ENCODE peak calls at places on chromosomes 11 and 22, in ten cellular contexts. C is mammary epithelial cell; H is fibroblast of pulmonary artery; A is CD4-positive, alpha-beta T cell; K is PC-9; X is CD8-positive, alpha-beta T cell; L is astrocyte of the spinal cord; S is A549; I is astrocyte of the cerebellum; J is H9. O is an unnamed sample.

GRCh38 chr11:3664032-3664630 is 7.1 kb downstream of the CHRNA10 start:
- DNase-seq in C (no peak), H (no peak), A (no peak), K (no peak), X (no peak), L (no peak), S (no peak), I (no peak), J (no peak), O (no peak)

GRCh38 chr11:96267490-96268010 is 75.4 kb downstream of the MAML2 start:
- DNase-seq in C (no peak), H (peak; percentile 40), A (no peak), K (peak; percentile 44), X (no peak), L (no peak), S (no peak), I (no peak), J (no peak), O (no peak)

GRCh38 chr22:22111983-22112382 is 129.4 kb upstream of the TOP3B start:
- DNase-seq in C (no peak), H (no peak), A (no peak), K (no peak), X (no peak), L (no peak), S (no peak), I (no peak), J (no peak), O (no peak)

GRCh38 chr11:63563201-63564055 is at the start of gene PLAAT2:
- DNase-seq in C (no peak), H (no peak), A (no peak), K (no peak), X (peak; percentile 35), L (no peak), S (no peak), I (no peak), J (no peak), O (no peak)

GRCh38 chr11:12480401-12480800 is 103.0 kb downstream of the PARVA start:
- DNase-seq in C (no peak), H (no peak), A (no peak), K (no peak), X (no peak), L (no peak), S (no peak), I (no peak), J (no peak), O (no peak)

GRCh38 chr11:122486793-122487495 is 168.6 kb upstream of the UBASH3B start:
- DNase-seq in C (peak; percentile 50), H (peak; percentile 6), A (no peak), K (no peak), X (no peak), L (peak; percentile 5), S (no peak), I (no peak), J (peak; percentile 70), O (peak; percentile 2)

GRCh38 chr22:41966607-41967240 is 2.5 kb upstream of the SEPTIN3 start:
- DNase-seq in C (peak; percentile 87), H (peak; percentile 86), A (no peak), K (peak; percentile 80), X (no peak), L (peak; percentile 85), S (peak; percentile 15), I (peak; percentile 62), J (peak; percentile 81), O (peak; percentile 83)

GRCh38 chr22:21866821-21867527 is 471 bp downstream of the MAPK1 start:
- DNase-seq in C (no peak), H (no peak), A (no peak), K (no peak), X (peak; percentile 50), L (no peak), S (no peak), I (no peak), J (no peak), O (peak; percentile 16)

GRCh38 chr11:67689178-67689577 is 14.8 kb upstream of the ALDH3B2 start:
- DNase-seq in C (no peak), H (no peak), A (no peak), K (no peak), X (no peak), L (no peak), S (no peak), I (no peak), J (no peak), O (no peak)

GRCh38 chr11:67694875-67695555 is 20.6 kb upstream of the ALDH3B2 start:
- DNase-seq in C (no peak), H (no peak), A (no peak), K (no peak), X (no peak), L (no peak), S (no peak), I (no peak), J (no peak), O (no peak)

GRCh38 chr11:67695606-67696005 is 21.2 kb upstream of the ALDH3B2 start:
- DNase-seq in C (no peak), H (no peak), A (no peak), K (no peak), X (no peak), L (no peak), S (no peak), I (no peak), J (no peak), O (no peak)

GRCh38 chr11:67687986-67688385 is 13.6 kb upstream of the ALDH3B2 start:
- DNase-seq in C (no peak), H (no peak), A (no peak), K (no peak), X (no peak), L (no peak), S (no peak), I (no peak), J (no peak), O (no peak)

GRCh38 chr11:67691149-67691548 is 16.7 kb upstream of the ALDH3B2 start:
- DNase-seq in C (no peak), H (no peak), A (no peak), K (peak; percentile 45), X (no peak), L (no peak), S (no peak), I (no peak), J (no peak), O (no peak)
- TF ChIP-seq CTCF in C (peak; percentile 54), H (peak; percentile 39), A (peak; percentile 27), K (peak; percentile 58), X (no peak), L (peak; percentile 27), S (peak; percentile 44), I (peak; percentile 25), J (no peak), O (peak; percentile 45)

DNA sequence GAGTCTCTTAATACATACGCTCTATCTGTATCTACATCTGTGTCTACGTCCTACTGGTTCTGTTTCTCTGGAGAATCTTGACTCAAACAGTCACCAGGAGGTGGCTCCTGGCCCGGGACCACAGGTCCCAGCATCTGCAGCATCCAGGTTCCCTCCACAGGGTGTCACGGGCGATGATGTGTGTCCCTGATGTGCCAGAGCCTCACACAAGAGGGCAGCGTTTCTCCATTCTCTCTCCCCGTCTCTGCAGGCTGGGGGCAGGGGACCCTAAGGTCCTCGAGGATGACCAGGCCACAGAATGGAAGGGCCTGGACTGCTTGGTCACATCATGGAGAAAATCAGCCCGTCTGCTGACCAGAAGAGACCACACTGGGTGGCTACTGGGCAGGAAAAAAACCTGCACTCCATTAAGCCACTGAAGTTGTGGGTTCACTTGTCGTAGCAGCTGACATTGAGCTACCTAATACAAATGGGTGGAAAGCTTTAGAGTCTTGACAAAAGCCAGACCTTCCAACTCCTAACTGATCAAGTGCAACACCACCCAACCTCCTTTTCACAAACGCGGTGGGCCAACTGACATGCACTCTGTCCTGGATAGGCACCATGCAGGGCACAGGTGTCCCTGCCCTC is 392.5 kb downstream of the CTTN start:
- DNase-seq in C (no peak), H (no peak), A (no peak), K (no peak), X (no peak), L (no peak), S (no peak), I (no peak), J (peak; percentile 50), O (no peak)
- TF ChIP-seq CTCF in C (no peak), H (no peak), A (no peak), K (peak; percentile 30), X (no peak), L (peak; percentile 21), S (no peak), I (no peak), J (peak; percentile 64), O (peak; percentile 37)

DNA sequence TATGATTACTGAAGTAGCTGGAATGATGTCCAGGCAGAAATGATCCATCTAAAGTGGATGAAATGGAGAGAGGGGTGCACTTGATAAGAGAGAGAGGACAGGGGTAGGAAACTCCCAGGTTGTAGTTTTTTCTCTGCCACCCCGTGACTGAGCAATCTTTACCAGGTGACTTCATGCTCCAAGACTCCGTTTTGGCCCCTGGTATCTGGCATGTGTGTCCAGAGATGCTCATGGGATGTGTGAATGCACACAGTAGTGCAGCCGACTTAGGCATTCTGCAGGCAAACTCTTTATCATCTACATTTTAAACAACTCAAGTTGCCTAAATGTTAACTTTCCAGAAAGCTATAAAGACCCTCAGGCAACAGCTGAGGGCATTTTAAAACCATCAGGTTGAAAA is 189.3 kb upstream of the SEZ6L start:
- DNase-seq in C (no peak), H (no peak), A (no peak), K (no peak), X (no peak), L (no peak), S (no peak), I (no peak), J (no peak), O (no peak)
- TF ChIP-seq CTCF in C (no peak), H (no peak), A (no peak), K (no peak), X (no peak), L (no peak), S (no peak), I (no peak), J (no peak), O (no peak)

GRCh38 chr11:61578819-61579218 is 2.1 kb downstream of the SYT7 start:
- DNase-seq in C (no peak), H (no peak), A (no peak), K (no peak), X (no peak), L (no peak), S (no peak), I (no peak), J (no peak), O (no peak)

GRCh38 chr11:61579398-61580291 is 1.2 kb downstream of the SYT7 start:
- DNase-seq in C (no peak), H (no peak), A (no peak), K (no peak), X (no peak), L (no peak), S (no peak), I (no peak), J (peak; percentile 44), O (no peak)

GRCh38 chr11:61580292-61580888 is 486 bp downstream of the SYT7 start:
- DNase-seq in C (no peak), H (no peak), A (no peak), K (no peak), X (peak; percentile 50), L (no peak), S (peak; percentile 39), I (no peak), J (no peak), O (no peak)

GRCh38 chr11:61581931-61582330 is 1.1 kb upstream of the SYT7 start:
- DNase-seq in C (no peak), H (no peak), A (no peak), K (no peak), X (no peak), L (no peak), S (no peak), I (no peak), J (no peak), O (no peak)

DNA sequence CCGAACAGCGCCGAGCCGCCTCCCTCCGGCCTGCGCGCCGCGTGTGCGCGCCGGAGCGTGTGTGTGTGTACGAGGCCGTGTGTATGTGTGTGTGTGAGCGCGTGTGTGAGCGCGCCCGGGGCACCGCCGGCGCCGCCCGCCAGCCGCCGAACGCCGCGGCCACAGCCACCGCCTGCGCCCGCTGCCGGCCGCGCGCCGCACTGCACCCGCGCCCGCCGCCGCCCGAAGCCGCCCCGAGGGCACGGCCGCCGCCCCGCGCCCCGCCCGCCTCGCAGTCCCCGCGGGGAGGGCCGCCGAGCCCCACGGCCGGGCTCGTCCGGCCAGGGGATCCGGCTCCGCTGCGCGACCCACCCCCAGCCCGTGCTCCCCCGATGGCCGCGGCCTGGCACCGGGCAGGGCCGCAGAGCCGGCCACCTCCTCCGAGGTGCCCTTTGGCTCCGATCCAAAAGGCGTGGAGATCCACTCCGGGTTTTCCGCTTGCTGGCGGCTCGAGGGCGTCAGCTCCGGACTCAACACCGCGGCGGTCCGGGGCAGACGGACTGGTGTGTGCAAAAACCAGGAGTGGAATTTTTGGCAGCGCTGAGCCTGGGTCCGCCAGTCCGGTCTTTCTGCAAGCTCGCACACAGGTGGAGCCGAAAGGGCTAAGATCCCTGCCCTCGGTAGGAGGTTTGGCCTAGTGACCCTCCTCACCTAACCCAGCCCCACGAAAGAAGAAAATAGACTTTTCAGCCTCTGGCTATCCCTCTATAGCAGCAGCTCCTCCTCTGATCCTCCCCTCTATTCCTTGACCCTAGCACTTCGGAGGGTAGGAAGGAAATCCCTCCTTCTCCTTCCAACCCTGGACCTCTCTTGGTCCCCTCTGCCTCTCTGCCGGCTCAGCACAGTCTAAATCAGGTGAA is at the start of gene SYT7:
- DNase-seq in C (peak; percentile 96), H (peak; percentile 98), A (peak; percentile 89), K (peak; percentile 90), X (peak; percentile 97), L (peak; percentile 98), S (peak; percentile 96), I (peak; percentile 95), J (peak; percentile 98), O (peak; percentile 92)
- TF ChIP-seq CTCF in C (peak; percentile 21), H (no peak), A (no peak), K (peak; percentile 28), X (no peak), L (peak; percentile 3), S (peak; percentile 37), I (no peak), J (peak; percentile 29), O (peak; percentile 1)

O was measured in brain microvascular endothelial cell.